ENCODE peak calls at places on chromosomes 1 and 21, in four cellular contexts. R, I, E and D are unnamed samples.

GRCh38 chr1:160863422-160864131 is 890 bp upstream of the CD244 start:
- DNase-seq in R (no peak), I (no peak), E (peak), D (no peak)

GRCh38 chr1:32349211-32349708 is 13.0 kb downstream of the FAM229A start:
- DNase-seq in R (no peak), I (peak), E (peak), D (no peak)

GRCh38 chr1:36876990-36877389 is 157.3 kb downstream of the GRIK3 start:
- DNase-seq in R (no peak), I (no peak), E (no peak), D (no peak)

GRCh38 chr1:195908121-195908520 is 700.1 kb downstream of the KCNT2 start:
- DNase-seq in R (no peak), I (no peak), E (no peak), D (no peak)

GRCh38 chr1:65027699-65028358 is 61.5 kb upstream of the JAK1 start:
- DNase-seq in R (no peak), I (peak), E (peak), D (peak)

GRCh38 chr1:229988534-229988933 is 78.5 kb upstream of the GALNT2 start:
- DNase-seq in R (no peak), I (no peak), E (no peak), D (no peak)

GRCh38 chr1:29569971-29570634 is 333.8 kb downstream of the PTPRU start:
- DNase-seq in R (no peak), I (no peak), E (no peak), D (no peak)

GRCh38 chr21:30793581-30794314 is 19.3 kb downstream of the KRTAP8-1 start:
- DNase-seq in R (no peak), I (no peak), E (no peak), D (no peak)

GRCh38 chr1:203172184-203173115 is 3.2 kb downstream of the MYBPH start:
- DNase-seq in R (peak), I (peak), E (peak), D (peak)

GRCh38 chr1:22018583-22019559 is 17.4 kb downstream of the CELA3A start:
- DNase-seq in R (peak), I (peak), E (no peak), D (no peak)

GRCh38 chr1:114695430-114696093 is at the start of gene AMPD1:
- DNase-seq in R (no peak), I (no peak), E (no peak), D (no peak)

GRCh38 chr21:42685036-42685435 is 31.6 kb downstream of the PDE9A start:
- DNase-seq in R (peak), I (peak), E (no peak), D (no peak)

GRCh38 chr1:200290010-200290685 is 119.7 kb downstream of the ZNF281 start:
- DNase-seq in R (peak), I (no peak), E (no peak), D (no peak)

GRCh38 chr1:119815361-119815760 is 4.1 kb upstream of the REG4 start:
- DNase-seq in R (no peak), I (no peak), E (no peak), D (no peak)

GRCh38 chr1:101193733-101194169 is 43.1 kb upstream of the S1PR1 start:
- DNase-seq in R (no peak), I (no peak), E (peak), D (no peak)

GRCh38 chr1:35264861-35265260 is 3.6 kb upstream of the ZMYM4 start:
- DNase-seq in R (peak), I (no peak), E (no peak), D (no peak)

GRCh38 chr1:15430787-15431570 is 7.3 kb upstream of the CTRC start:
- DNase-seq in R (peak), I (peak), E (peak), D (peak)

GRCh38 chr21:37762606-37763005 is 153.7 kb downstream of the KCNJ6 start:
- DNase-seq in R (no peak), I (no peak), E (no peak), D (no peak)

GRCh38 chr1:182484531-182485257 is 34.7 kb downstream of the RGSL1 start:
- DNase-seq in R (peak), I (no peak), E (no peak), D (no peak)

GRCh38 chr1:180622658-180623508 is 8.9 kb upstream of the XPR1 start:
- DNase-seq in R (no peak), I (no peak), E (no peak), D (no peak)

GRCh38 chr1:39805385-39805784 is 16.7 kb upstream of the BMP8B start:
- DNase-seq in R (no peak), I (no peak), E (no peak), D (no peak)

GRCh38 chr1:114130213-114130612 is 23.5 kb downstream of the SYT6 start:
- DNase-seq in R (no peak), I (no peak), E (no peak), D (no peak)

GRCh38 chr1:23020731-23021130 is 1.5 kb downstream of the KDM1A start:
- DNase-seq in R (peak), I (no peak), E (no peak), D (no peak)
- H3K27ac ChIP-seq in R (no peak), I (no peak), E (no peak), D (no peak)

GRCh38 chr1:44545961-44546360 is 128.3 kb downstream of the TMEM53 start:
- DNase-seq in R (no peak), I (no peak), E (no peak), D (no peak)

GRCh38 chr1:44543816-44544185 is 130.5 kb downstream of the TMEM53 start:
- DNase-seq in R (peak), I (no peak), E (no peak), D (no peak)

GRCh38 chr1:44544960-44545359 is 129.3 kb downstream of the TMEM53 start:
- DNase-seq in R (no peak), I (no peak), E (no peak), D (no peak)

GRCh38 chr1:44543064-44543815 is 131.0 kb downstream of the TMEM53 start:
- DNase-seq in R (peak), I (no peak), E (no peak), D (no peak)

GRCh38 chr1:44542415-44543063 is 131.7 kb downstream of the TMEM53 start:
- DNase-seq in R (no peak), I (no peak), E (no peak), D (no peak)
- H3K27ac ChIP-seq in R (peak), I (no peak), E (no peak), D (peak)

DNA sequence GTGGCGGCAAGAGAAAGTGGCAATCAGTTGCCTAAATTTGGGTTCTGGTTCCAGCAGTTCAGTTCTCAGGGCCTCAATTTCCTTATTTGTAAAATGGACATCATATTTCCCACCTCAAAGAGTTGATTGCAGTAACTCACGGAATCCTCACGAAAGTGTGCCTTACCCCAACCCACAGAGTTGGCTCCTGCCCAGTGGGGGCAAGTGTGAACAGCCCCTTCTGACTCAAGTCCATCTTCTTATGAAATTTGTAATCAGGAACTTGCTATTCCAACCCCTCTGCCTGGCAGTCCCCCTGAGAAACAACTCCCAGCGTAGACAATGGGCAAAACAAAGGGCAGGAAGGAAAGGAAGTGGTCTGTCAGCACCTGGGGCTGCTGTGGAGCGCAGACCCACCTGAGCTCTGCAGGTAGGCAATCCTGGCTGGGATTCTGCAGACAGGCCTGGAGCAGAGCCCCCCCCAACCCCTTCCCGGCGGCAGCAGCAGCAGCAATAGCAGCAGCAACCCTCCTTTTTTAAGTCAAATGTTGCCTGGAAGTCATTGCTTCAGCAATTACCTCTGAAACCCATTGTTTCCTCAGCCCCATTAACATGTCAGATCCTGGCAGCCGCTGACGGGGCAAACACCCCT is 223.8 kb upstream of the POU3F1 start:
- DNase-seq in R (peak), I (no peak), E (no peak), D (no peak)
- H3K27ac ChIP-seq in R (peak), I (no peak), E (no peak), D (no peak)

GRCh38 chr21:36337099-36337509 is 17.1 kb downstream of the MORC3 start:
- DNase-seq in R (no peak), I (no peak), E (no peak), D (no peak)
- H3K27ac ChIP-seq in R (peak), I (peak), E (no peak), D (no peak)

GRCh38 chr1:96049759-96050409 is 671.7 kb upstream of the PTBP2 start:
- DNase-seq in R (no peak), I (no peak), E (no peak), D (no peak)

DNA sequence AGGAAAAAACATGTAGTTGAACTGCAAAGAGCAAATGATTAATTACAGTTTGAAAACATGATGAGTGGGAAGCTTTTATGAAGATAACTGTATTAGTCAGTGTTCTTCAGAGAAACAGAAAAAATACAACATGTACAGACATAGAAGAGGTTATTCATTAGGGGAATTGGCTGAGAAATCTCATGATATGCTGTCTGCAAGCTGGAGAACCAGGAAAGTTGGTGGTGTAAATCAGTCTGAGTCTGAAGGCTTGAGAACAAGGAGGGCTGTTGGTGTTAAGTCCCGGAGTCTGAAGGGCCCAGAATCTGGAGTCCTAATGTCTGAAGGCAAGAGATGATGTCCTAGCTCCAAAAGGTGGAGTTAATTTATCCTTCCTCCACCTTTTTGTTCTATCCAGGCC is 673.0 kb upstream of the PTBP2 start:
- DNase-seq in R (no peak), I (no peak), E (no peak), D (no peak)
- H3K27ac ChIP-seq in R (no peak), I (no peak), E (no peak), D (no peak)

DNA sequence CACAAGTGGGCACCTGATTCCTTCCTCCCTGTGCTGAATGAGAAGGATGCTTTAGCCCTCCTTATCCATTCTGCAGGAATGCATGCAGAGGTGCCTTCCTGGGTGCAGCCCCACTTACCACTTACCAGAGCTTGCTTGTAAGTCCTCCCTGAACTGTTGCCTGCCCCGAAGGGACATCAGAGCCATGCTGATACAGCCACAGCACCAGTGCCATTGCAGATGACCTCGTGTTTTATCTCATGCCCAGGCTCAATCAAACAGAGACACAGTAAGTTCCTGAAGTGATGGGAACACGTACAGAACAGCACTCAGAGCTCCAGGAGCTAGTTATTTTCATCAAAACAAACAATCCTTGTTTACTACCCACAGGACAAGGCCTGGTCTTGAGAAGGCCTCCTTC is 81.9 kb downstream of the ATP1A1 start:
- DNase-seq in R (no peak), I (no peak), E (no peak), D (no peak)
- H3K27ac ChIP-seq in R (no peak), I (no peak), E (no peak), D (no peak)

GRCh38 chr1:27633298-27633610 is 1.7 kb downstream of the FGR start:
- DNase-seq in R (no peak), I (no peak), E (no peak), D (no peak)
- H3K27ac ChIP-seq in R (no peak), I (peak), E (peak), D (no peak)

GRCh38 chr1:26839339-26839722 is 12.8 kb downstream of the ZDHHC18 start:
- DNase-seq in R (no peak), I (no peak), E (no peak), D (no peak)
- H3K27ac ChIP-seq in R (no peak), I (no peak), E (no peak), D (no peak)

GRCh38 chr21:43719748-43720538 is 1.0 kb downstream of the PDXK start:
- DNase-seq in R (no peak), I (peak), E (no peak), D (no peak)

GRCh38 chr21:43718872-43719747 is at the start of gene PDXK:
- DNase-seq in R (peak), I (peak), E (peak), D (peak)

GRCh38 chr21:43716376-43717165 is 2.4 kb upstream of the PDXK start:
- DNase-seq in R (no peak), I (peak), E (no peak), D (no peak)

GRCh38 chr21:43717166-43717853 is 1.6 kb upstream of the PDXK start:
- DNase-seq in R (no peak), I (peak), E (no peak), D (no peak)

DNA sequence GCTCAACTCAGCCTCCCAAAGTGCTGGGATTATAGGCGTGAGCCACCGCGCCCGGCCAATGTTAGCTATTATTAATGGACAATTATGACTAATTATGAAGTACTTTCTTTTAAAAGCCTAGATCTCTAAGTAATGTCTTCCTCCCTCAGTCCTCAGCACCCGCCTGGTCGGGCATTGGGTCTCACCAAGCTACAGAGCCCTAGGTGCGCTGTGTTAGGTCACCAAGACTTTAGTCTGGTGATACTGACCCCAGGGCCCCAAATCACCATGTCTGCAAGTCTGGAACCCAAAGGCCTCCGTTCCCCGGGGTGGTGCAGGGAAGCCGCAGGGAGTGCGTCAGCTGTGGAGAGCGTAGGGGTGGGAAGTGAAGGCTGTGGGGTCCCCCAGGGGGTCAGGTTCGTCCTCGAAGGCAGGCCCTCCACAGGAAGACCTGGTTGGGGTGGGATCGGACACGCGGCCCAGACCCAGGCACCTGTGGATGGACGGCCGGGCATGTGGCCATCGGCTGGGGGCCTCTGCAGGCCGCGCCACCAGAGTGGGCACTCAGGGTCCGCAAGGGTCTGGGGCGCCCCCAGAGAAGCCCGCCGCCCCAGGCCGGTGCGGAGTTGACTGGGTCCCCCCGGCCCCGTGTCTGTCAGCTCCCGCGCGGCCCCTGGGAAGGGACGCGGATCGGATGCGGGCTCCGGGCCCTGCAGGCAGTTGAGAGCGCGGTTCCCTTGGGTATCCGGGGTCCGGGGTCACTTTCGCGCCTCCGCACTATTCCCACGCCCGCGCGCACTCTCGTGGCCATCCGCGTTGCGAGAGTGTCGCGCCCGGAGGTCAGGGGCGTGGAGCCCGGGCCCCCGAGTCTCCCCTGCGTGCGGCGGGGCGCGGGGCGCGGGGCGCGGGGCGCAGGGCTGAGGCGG is 710 bp upstream of the PDXK start:
- DNase-seq in R (peak), I (peak), E (no peak), D (no peak)
- H3K27ac ChIP-seq in R (no peak), I (peak), E (peak), D (peak)